ENCODE peak calls at places on chromosome 13, in nine cellular contexts. W is endothelial cell of umbilical vein, R is Panc1, T is left lung, S is NB4, J is GM23338, M is MM.1S, L is IMR-90, E is foreskin fibroblast. D is an unnamed sample.

GRCh38 chr13:111548301-111548700 is 227.9 kb downstream of the TEX29 start:
- DNase-seq in W (no peak), R (no peak), T (no peak), S (no peak), J (no peak), M (no peak), L (no peak), E (no peak), D (no peak)

GRCh38 chr13:81395368-81395767 is 1054.4 kb upstream of the SPRY2 start:
- DNase-seq in W (no peak), R (no peak), T (no peak), S (no peak), J (peak), M (no peak), L (no peak), E (no peak), D (no peak)

GRCh38 chr13:96993660-96994029 is 631 bp downstream of the OXGR1 start:
- DNase-seq in W (no peak), R (no peak), T (no peak), S (no peak), J (peak), M (no peak), L (no peak), E (no peak), D (no peak)

GRCh38 chr13:98453254-98453843 is 123.6 kb downstream of the STK24 start:
- DNase-seq in W (no peak), R (no peak), T (no peak), S (no peak), J (no peak), M (no peak), L (no peak), E (no peak), D (no peak)

GRCh38 chr13:91346848-91347211 is 657 bp upstream of the MIR17HG start:
- DNase-seq in W (peak), R (no peak), T (peak), S (peak), J (peak), M (peak), L (no peak), E (no peak), D (no peak)

GRCh38 chr13:40786568-40786996 is 2.8 kb upstream of the SLC25A15 start:
- DNase-seq in W (peak), R (no peak), T (no peak), S (peak), J (no peak), M (no peak), L (peak), E (peak), D (no peak)

GRCh38 chr13:29452773-29453574 is 142.5 kb downstream of the SLC7A1 start:
- DNase-seq in W (no peak), R (no peak), T (no peak), S (no peak), J (no peak), M (no peak), L (no peak), E (no peak), D (no peak)

GRCh38 chr13:52428295-52428694 is 22.1 kb downstream of the VPS36 start:
- DNase-seq in W (peak), R (no peak), T (no peak), S (no peak), J (no peak), M (no peak), L (peak), E (no peak), D (no peak)

GRCh38 chr13:24149306-24150032 is 11.1 kb upstream of the SPATA13 start:
- DNase-seq in W (no peak), R (no peak), T (no peak), S (no peak), J (no peak), M (no peak), L (no peak), E (no peak), D (no peak)

GRCh38 chr13:86813198-86813597 is 858.0 kb upstream of the SLITRK5 start:
- DNase-seq in W (no peak), R (no peak), T (no peak), S (no peak), J (peak), M (no peak), L (no peak), E (no peak), D (no peak)

GRCh38 chr13:30869491-30869890 is 36.6 kb upstream of the MEDAG start:
- DNase-seq in W (peak), R (no peak), T (no peak), S (no peak), J (no peak), M (no peak), L (peak), E (no peak), D (no peak)

GRCh38 chr13:73341748-73342147 is 282.9 kb downstream of the KLF5 start:
- DNase-seq in W (peak), R (no peak), T (no peak), S (no peak), J (peak), M (no peak), L (peak), E (peak), D (peak)

GRCh38 chr13:41284512-41285288 is 21.3 kb upstream of the MTRF1 start:
- DNase-seq in W (peak), R (peak), T (no peak), S (no peak), J (no peak), M (no peak), L (peak), E (peak), D (peak)

GRCh38 chr13:97191615-97192014 is 30.5 kb upstream of the MBNL2 start:
- DNase-seq in W (no peak), R (no peak), T (no peak), S (no peak), J (no peak), M (no peak), L (no peak), E (no peak), D (no peak)

GRCh38 chr13:80903911-80904310 is 563.0 kb upstream of the SPRY2 start:
- DNase-seq in W (no peak), R (no peak), T (no peak), S (no peak), J (no peak), M (no peak), L (no peak), E (no peak), D (no peak)

GRCh38 chr13:37412271-37412683 is 186.3 kb downstream of the POSTN start:
- DNase-seq in W (no peak), R (no peak), T (no peak), S (no peak), J (no peak), M (no peak), L (peak), E (peak), D (no peak)

DNA sequence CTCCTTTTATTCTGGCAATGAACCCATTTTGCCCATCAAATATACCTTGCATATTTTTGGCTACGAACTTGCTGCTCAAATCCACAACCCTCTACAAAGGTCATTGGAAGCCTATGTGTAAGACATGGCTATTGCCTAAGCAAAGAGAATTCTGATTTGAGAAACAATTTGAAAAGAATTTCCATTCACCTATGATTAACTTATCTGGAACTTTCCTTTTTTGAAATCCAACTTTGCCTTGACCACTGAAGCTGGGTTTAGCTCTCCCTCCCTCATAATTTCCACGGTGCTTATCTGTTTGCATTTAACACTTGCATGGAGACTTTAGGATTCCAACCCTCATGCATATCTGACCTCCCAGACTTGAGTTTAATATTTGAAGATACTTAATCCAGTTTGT is 1514.7 kb upstream of the SLC10A2 start:
- DNase-seq in W (no peak), R (no peak), T (no peak), S (no peak), J (no peak), M (no peak), L (no peak), E (no peak), D (no peak)
- H3K4me3 ChIP-seq in W (no peak), R (no peak), T (no peak), S (no peak), J (no peak), M (no peak), L (no peak), E (no peak), D (no peak)

GRCh38 chr13:65882810-65883209 is 1347.3 kb downstream of the PCDH9 start:
- DNase-seq in W (no peak), R (no peak), T (no peak), S (no peak), J (peak), M (no peak), L (no peak), E (no peak), D (no peak)
- TF ChIP-seq CTCF in W (no peak), R (no peak), T (no peak), S (no peak), J (peak), M (no peak), L (no peak), E (peak), D (peak)

GRCh38 chr13:113367020-113367560 is 3.2 kb upstream of the GRTP1 start:
- DNase-seq in W (no peak), R (no peak), T (no peak), S (no peak), J (no peak), M (no peak), L (no peak), E (no peak), D (no peak)

GRCh38 chr13:113365551-113365971 is 1.6 kb upstream of the GRTP1 start:
- DNase-seq in W (no peak), R (no peak), T (no peak), S (no peak), J (no peak), M (no peak), L (no peak), E (no peak), D (no peak)

GRCh38 chr13:113366031-113366588 is 2.2 kb upstream of the GRTP1 start:
- DNase-seq in W (no peak), R (no peak), T (no peak), S (peak), J (no peak), M (no peak), L (peak), E (no peak), D (no peak)

GRCh38 chr13:113364371-113364932 is 522 bp upstream of the GRTP1 start:
- DNase-seq in W (no peak), R (no peak), T (no peak), S (no peak), J (no peak), M (no peak), L (no peak), E (no peak), D (no peak)

DNA sequence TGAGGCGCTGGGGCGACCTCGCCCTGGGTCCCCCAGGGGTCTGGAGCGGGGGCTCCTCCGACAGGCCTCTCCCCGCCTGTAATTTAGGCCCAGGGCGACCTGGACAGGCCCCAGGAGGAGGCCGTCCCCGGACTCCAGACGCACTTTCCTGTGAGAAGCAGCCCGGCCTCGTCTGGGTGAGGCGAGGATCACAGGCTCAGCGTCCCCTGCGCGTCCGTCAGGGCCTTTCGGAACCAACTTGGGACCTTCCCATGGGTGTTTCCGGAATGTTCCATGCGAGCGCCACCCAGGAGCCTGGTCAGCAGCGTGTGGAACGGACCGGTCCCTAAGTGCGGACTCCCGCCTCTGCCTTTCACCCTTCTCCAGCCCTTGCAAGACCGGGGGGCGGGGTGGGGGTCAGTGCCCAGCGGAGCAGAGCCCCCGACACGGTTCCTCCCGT is 1.0 kb upstream of the GRTP1 start:
- DNase-seq in W (no peak), R (no peak), T (no peak), S (no peak), J (peak), M (no peak), L (no peak), E (no peak), D (no peak)
- H3K4me3 ChIP-seq in W (no peak), R (no peak), T (no peak), S (no peak), J (peak), M (no peak), L (no peak), E (no peak), D (no peak)

DNA sequence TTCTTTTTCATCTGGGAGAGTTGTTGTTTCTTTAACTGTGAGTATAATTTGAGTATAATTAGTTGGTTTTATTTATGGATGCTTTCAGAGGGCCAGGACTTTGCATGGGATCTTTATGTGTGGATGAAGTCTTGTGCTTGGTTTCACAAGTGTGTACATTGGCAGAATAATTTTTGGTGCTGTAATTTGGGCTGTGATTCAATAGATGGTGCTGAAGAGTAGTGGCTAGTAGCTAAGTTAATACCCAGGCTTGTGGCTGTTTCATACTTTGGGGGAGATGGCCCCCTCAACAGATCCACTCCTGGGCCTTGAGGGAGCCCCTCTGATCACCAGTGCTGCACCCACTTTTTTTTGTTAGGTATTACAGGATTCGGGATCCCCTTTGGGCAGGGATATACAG is 1142.4 kb downstream of the SLITRK1 start:
- DNase-seq in W (no peak), R (no peak), T (no peak), S (no peak), J (no peak), M (no peak), L (peak), E (no peak), D (no peak)
- TF ChIP-seq CTCF in W (no peak), R (no peak), T (no peak), S (no peak), J (peak), M (peak), L (peak), E (peak), D (peak)

GRCh38 chr13:48006396-48006795 is 5.3 kb upstream of the SUCLA2 start:
- DNase-seq in W (no peak), R (no peak), T (no peak), S (no peak), J (no peak), M (no peak), L (no peak), E (no peak), D (peak)

GRCh38 chr13:48010698-48011097 is 9.6 kb upstream of the SUCLA2 start:
- DNase-seq in W (no peak), R (no peak), T (no peak), S (no peak), J (no peak), M (no peak), L (no peak), E (no peak), D (no peak)

GRCh38 chr13:48012668-48013067 is 11.6 kb upstream of the SUCLA2 start:
- DNase-seq in W (no peak), R (no peak), T (no peak), S (no peak), J (no peak), M (no peak), L (no peak), E (no peak), D (no peak)

GRCh38 chr13:48014359-48014758 is 13.3 kb upstream of the SUCLA2 start:
- DNase-seq in W (no peak), R (no peak), T (no peak), S (no peak), J (no peak), M (no peak), L (no peak), E (no peak), D (no peak)

DNA sequence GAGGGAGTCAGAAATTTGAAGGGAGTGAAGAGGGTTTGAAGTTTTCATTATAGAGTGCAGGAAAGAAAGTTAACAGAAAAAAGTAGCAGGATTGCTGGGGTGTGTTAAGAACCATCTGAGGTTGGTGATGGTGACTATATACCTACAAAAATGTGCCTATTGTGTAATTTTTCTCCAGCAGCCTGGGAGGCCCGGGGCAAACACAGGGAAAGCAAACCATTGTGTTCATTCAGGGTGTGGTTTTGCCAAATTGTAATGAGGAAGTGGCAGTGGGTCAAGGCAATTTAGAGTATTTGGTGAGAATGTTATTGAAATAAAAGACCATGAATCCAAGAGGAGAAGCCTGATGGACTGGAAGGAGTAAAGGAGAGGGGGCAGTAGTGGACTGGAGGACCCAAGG is 8.2 kb upstream of the SUCLA2 start:
- DNase-seq in W (no peak), R (no peak), T (no peak), S (peak), J (no peak), M (no peak), L (peak), E (peak), D (peak)
- H3K4me3 ChIP-seq in W (no peak), R (no peak), T (no peak), S (no peak), J (no peak), M (no peak), L (no peak), E (no peak), D (no peak)